ENCODE peak calls at places on chromosomes 13 and 19, in ten cellular contexts. R is T-helper 9 cell; I is RWPE1; Y is fibroblast of the aortic adventitia; M is omental fat pad; J is activated T-helper 1 cell treated with anti-CD3 and anti-CD28 coated beads, Interleukin-12 subunit alpha, Interleukin-12 subunit beta, Interleukin-2, Interleukin-4 antibody, amounts not matched to agents 30 ng/mL and 10 ng/mL and 1 ng/mL, durations not matched to agents 14 hours and 24 hours and 36 hours; H is choroid plexus epithelial cell; A is NCI-H748 treated with DMSO at 0.1 percent for 48 hours; P is thoracic aorta; F is HFF-Myc. U is an unnamed sample.

GRCh38 chr19:47313754-47314133 is 4.1 kb downstream of the C5AR1 start:
- DNase-seq in R (no peak), I (no peak), Y (no peak), M (no peak), J (no peak), H (peak), A (no peak), P (no peak), F (no peak), U (no peak)

GRCh38 chr19:39795001-39795400 is 16.3 kb downstream of the LEUTX start:
- DNase-seq in R (no peak), I (no peak), Y (no peak), M (no peak), J (no peak), H (no peak), A (no peak), P (no peak), F (no peak), U (no peak)

GRCh38 chr13:50697746-50698526 is 145.6 kb downstream of the DLEU7 start:
- DNase-seq in R (no peak), I (no peak), Y (no peak), M (no peak), J (no peak), H (no peak), A (peak), P (no peak), F (no peak), U (no peak)

GRCh38 chr13:46134961-46135522 is 30.2 kb upstream of the CPB2 start:
- DNase-seq in R (no peak), I (peak), Y (no peak), M (no peak), J (no peak), H (peak), A (peak), P (no peak), F (peak), U (no peak)

GRCh38 chr19:15871570-15871969 is 26.3 kb downstream of the CYP4F2 start:
- DNase-seq in R (no peak), I (no peak), Y (no peak), M (no peak), J (no peak), H (no peak), A (no peak), P (no peak), F (no peak), U (no peak)

GRCh38 chr19:1361601-1362384 is 21.9 kb upstream of the NDUFS7 start:
- DNase-seq in R (no peak), I (no peak), Y (peak), M (no peak), J (no peak), H (peak), A (no peak), P (no peak), F (no peak), U (no peak)

GRCh38 chr19:29942404-29943261 is 594 bp downstream of the URI1 start:
- DNase-seq in R (peak), I (peak), Y (peak), M (no peak), J (peak), H (no peak), A (peak), P (no peak), F (no peak), U (peak)

GRCh38 chr13:50626031-50626643 is 217.4 kb downstream of the DLEU7 start:
- DNase-seq in R (no peak), I (no peak), Y (peak), M (no peak), J (no peak), H (peak), A (no peak), P (no peak), F (no peak), U (no peak)

GRCh38 chr19:16496613-16496983 is 404 bp downstream of the C19orf44 start:
- DNase-seq in R (no peak), I (no peak), Y (peak), M (no peak), J (no peak), H (peak), A (no peak), P (peak), F (no peak), U (peak)

GRCh38 chr19:43551399-43552197 is 18.6 kb downstream of the ZNF575 start:
- DNase-seq in R (no peak), I (no peak), Y (no peak), M (no peak), J (no peak), H (no peak), A (no peak), P (no peak), F (no peak), U (no peak)

GRCh38 chr13:70668983-70669382 is 560.7 kb upstream of the KLHL1 start:
- DNase-seq in R (no peak), I (no peak), Y (no peak), M (no peak), J (no peak), H (peak), A (peak), P (no peak), F (no peak), U (no peak)

GRCh38 chr13:106373304-106373988 is 162.0 kb downstream of the EFNB2 start:
- DNase-seq in R (no peak), I (no peak), Y (no peak), M (no peak), J (no peak), H (peak), A (peak), P (no peak), F (no peak), U (no peak)

GRCh38 chr19:11479470-11480080 is 1.3 kb downstream of the ELAVL3 start:
- DNase-seq in R (no peak), I (peak), Y (no peak), M (no peak), J (peak), H (peak), A (peak), P (no peak), F (no peak), U (peak)

GRCh38 chr13:88592105-88592504 is 920.9 kb downstream of the SLITRK5 start:
- DNase-seq in R (no peak), I (no peak), Y (no peak), M (no peak), J (no peak), H (no peak), A (no peak), P (no peak), F (no peak), U (no peak)

GRCh38 chr19:37468961-37469777 is at the start of gene ZNF570:
- DNase-seq in R (peak), I (peak), Y (peak), M (peak), J (peak), H (peak), A (peak), P (peak), F (peak), U (peak)

GRCh38 chr13:50715402-50716146 is 127.9 kb downstream of the DLEU7 start:
- DNase-seq in R (no peak), I (no peak), Y (no peak), M (no peak), J (no peak), H (no peak), A (no peak), P (no peak), F (no peak), U (peak)

GRCh38 chr19:14322889-14323463 is 58.3 kb upstream of the ADGRE5 start:
- DNase-seq in R (no peak), I (no peak), Y (no peak), M (no peak), J (no peak), H (no peak), A (no peak), P (no peak), F (no peak), U (no peak)

GRCh38 chr13:30647420-30647819 is 29.7 kb downstream of the USPL1 start:
- DNase-seq in R (no peak), I (no peak), Y (no peak), M (no peak), J (no peak), H (no peak), A (no peak), P (no peak), F (no peak), U (no peak)

GRCh38 chr19:49930483-49931011 is 1.2 kb upstream of the NUP62 start:
- DNase-seq in R (no peak), I (peak), Y (peak), M (no peak), J (no peak), H (no peak), A (peak), P (no peak), F (no peak), U (no peak)

U was measured in posterior cingulate gyrus.